ENCODE peak calls at places on chromosomes 6 and 20, in ten cellular contexts. E, C, Q, X, A, R, G, K, H and J are unnamed samples.

GRCh38 chr6:93792751-93793150 is 373.4 kb upstream of the EPHA7 start:
- DNase-seq in H (no peak), A (no peak), R (no peak), Q (no peak), E (no peak), K (no peak), X (no peak), G (no peak), C (no peak), J (no peak)

GRCh38 chr6:34510299-34510698 is 44.4 kb downstream of the PACSIN1 start:
- DNase-seq in H (no peak), E (no peak), R (no peak), A (no peak), X (no peak), Q (no peak), C (no peak), G (no peak), K (no peak), J (no peak)

GRCh38 chr6:155432293-155432692 is 23.3 kb downstream of the NOX3 start:
- DNase-seq in K (no peak), C (no peak), H (no peak), X (no peak), G (no peak), A (no peak), R (no peak), E (no peak), Q (no peak), J (no peak)

GRCh38 chr6:39225946-39226437 is 3.3 kb downstream of the KCNK5 start:
- DNase-seq in R (peak), X (no peak), Q (no peak), G (no peak), A (no peak), E (peak), H (no peak), K (no peak), C (no peak), J (peak)

GRCh38 chr6:13985663-13986325 is 61.0 kb downstream of the RNF182 start:
- DNase-seq in R (no peak), A (no peak), G (no peak), K (no peak), E (no peak), X (no peak), C (no peak), H (no peak), Q (no peak), J (peak)

GRCh38 chr6:23446394-23447001 is 679.5 kb upstream of the NRSN1 start:
- DNase-seq in A (no peak), E (no peak), X (peak), H (no peak), R (no peak), G (no peak), Q (peak), K (peak), C (no peak), J (peak)

GRCh38 chr6:165404703-165405102 is 95.3 kb upstream of the C6orf118 start:
- DNase-seq in R (no peak), H (no peak), A (no peak), K (no peak), C (no peak), E (no peak), Q (peak), X (no peak), G (no peak), J (no peak)

GRCh38 chr6:56689663-56690062 is 47.0 kb upstream of the DST start:
- DNase-seq in C (no peak), E (no peak), A (no peak), X (no peak), G (no peak), R (no peak), Q (no peak), K (no peak), H (no peak), J (no peak)

GRCh38 chr6:33431880-33432541 is 12.1 kb downstream of the SYNGAP1 start:
- DNase-seq in Q (no peak), C (no peak), X (peak), E (no peak), H (no peak), A (no peak), K (no peak), R (no peak), G (no peak), J (peak)

GRCh38 chr6:42879372-42880239 is at the start of gene RPL7L1:
- DNase-seq in K (peak), R (peak), C (peak), A (peak), G (peak), Q (peak), X (peak), H (peak), E (peak), J (peak)

GRCh38 chr6:42349753-42350573 is 101.8 kb downstream of the TRERF1 start:
- DNase-seq in H (no peak), E (no peak), X (no peak), Q (peak), C (no peak), G (no peak), A (no peak), K (no peak), R (no peak), J (no peak)

GRCh38 chr6:153090241-153090930 is 40.7 kb downstream of the RGS17 start:
- DNase-seq in G (no peak), A (no peak), E (no peak), X (no peak), H (no peak), C (no peak), K (no peak), R (no peak), Q (peak), J (no peak)

GRCh38 chr6:72425003-72425681 is 196.7 kb upstream of the KCNQ5 start:
- DNase-seq in G (no peak), K (no peak), X (no peak), H (no peak), E (no peak), R (no peak), C (no peak), Q (peak), A (no peak), J (no peak)

GRCh38 chr6:169371344-169372144 is 117.9 kb upstream of the THBS2 start:
- DNase-seq in R (no peak), X (peak), C (no peak), H (no peak), K (peak), Q (peak), G (no peak), A (no peak), E (no peak), J (no peak)

GRCh38 chr6:87742106-87742505 is 40.1 kb upstream of the AKIRIN2 start:
- DNase-seq in E (peak), G (peak), R (peak), H (no peak), A (peak), K (no peak), Q (no peak), X (no peak), C (no peak), J (no peak)

GRCh38 chr6:4573958-4574481 is 202.2 kb upstream of the CDYL start:
- DNase-seq in Q (peak), G (no peak), C (no peak), K (no peak), A (no peak), E (no peak), R (no peak), H (no peak), X (no peak), J (no peak)

GRCh38 chr6:15475261-15475660 is 187.6 kb downstream of the DTNBP1 start:
- DNase-seq in X (no peak), H (no peak), C (no peak), E (no peak), R (no peak), Q (no peak), A (no peak), K (no peak), G (no peak), J (no peak)

GRCh38 chr6:144768676-144769599 is 483.8 kb downstream of the UTRN start:
- DNase-seq in A (no peak), H (no peak), E (no peak), G (no peak), R (no peak), C (no peak), K (no peak), Q (peak), X (no peak), J (no peak)

GRCh38 chr6:24936641-24937317 is 1.0 kb upstream of the RIPOR2 start:
- DNase-seq in A (peak), Q (no peak), G (no peak), R (no peak), E (peak), X (no peak), H (no peak), C (no peak), K (no peak), J (no peak)

GRCh38 chr6:36387440-36388303 is at the start of gene ETV7:
- DNase-seq in E (peak), K (peak), G (no peak), H (no peak), Q (peak), X (peak), C (no peak), A (no peak), R (peak), J (no peak)

GRCh38 chr6:154284313-154284853 is 72.2 kb downstream of the IPCEF1 start:
- DNase-seq in R (no peak), H (no peak), A (no peak), K (no peak), G (no peak), Q (no peak), X (no peak), E (no peak), C (no peak), J (no peak)

GRCh38 chr6:71268710-71269437 is 19.7 kb upstream of the OGFRL1 start:
- DNase-seq in C (no peak), X (no peak), G (no peak), K (no peak), E (no peak), Q (no peak), A (no peak), R (no peak), H (no peak), J (no peak)

GRCh38 chr20:38534756-38535155 is 46.2 kb upstream of the ADIG start:
- DNase-seq in E (no peak), G (no peak), K (no peak), R (peak), C (no peak), Q (peak), H (no peak), X (no peak), A (no peak), J (no peak)

GRCh38 chr20:36175016-36175415 is 20.5 kb downstream of the EPB41L1 start:
- DNase-seq in A (no peak), R (no peak), E (no peak), H (no peak), C (no peak), Q (peak), G (no peak), X (no peak), K (no peak), J (no peak)

GRCh38 chr20:32336918-32337347 is 21.2 kb upstream of the ASXL1 start:
- DNase-seq in A (no peak), X (peak), Q (peak), H (no peak), C (no peak), G (no peak), E (no peak), R (no peak), K (no peak), J (peak)

GRCh38 chr20:59939879-59940128 is 301 bp downstream of the PPP1R3D start:
- DNase-seq in G (no peak), Q (no peak), E (no peak), K (peak), X (no peak), A (no peak), C (no peak), H (no peak), R (no peak), J (no peak)

GRCh38 chr20:16228722-16229121 is 344.5 kb downstream of the KIF16B start:
- DNase-seq in H (no peak), K (no peak), G (no peak), X (no peak), A (no peak), C (no peak), Q (no peak), E (no peak), R (no peak), J (no peak)

GRCh38 chr6:107622269-107622668 is 132.4 kb downstream of the SOBP start:
- DNase-seq in K (no peak), G (no peak), C (no peak), H (no peak), E (no peak), X (no peak), R (no peak), Q (no peak), A (no peak), J (no peak)

GRCh38 chr20:59835057-59835447 is 98.4 kb downstream of the SYCP2 start:
- DNase-seq in R (no peak), E (no peak), K (no peak), X (no peak), C (no peak), H (no peak), Q (no peak), G (no peak), A (no peak), J (no peak)

GRCh38 chr20:13430346-13431002 is 208.3 kb downstream of the TASP1 start:
- DNase-seq in R (peak), X (no peak), K (peak), Q (no peak), G (no peak), C (no peak), H (no peak), A (no peak), E (no peak), J (no peak)

GRCh38 chr6:15331143-15331542 is 85.3 kb downstream of the JARID2 start:
- DNase-seq in H (no peak), G (no peak), A (no peak), K (no peak), X (no peak), Q (no peak), R (no peak), E (no peak), C (no peak), J (no peak)

GRCh38 chr6:107585815-107586435 is 96.0 kb downstream of the SOBP start:
- DNase-seq in A (no peak), C (no peak), X (peak), E (no peak), Q (no peak), G (no peak), K (no peak), H (no peak), R (no peak), J (no peak)

GRCh38 chr20:35601021-35601973 is 14.3 kb upstream of the SPAG4 start:
- DNase-seq in Q (peak), E (peak), X (peak), C (no peak), A (peak), K (no peak), H (peak), R (peak), G (peak), J (peak)

GRCh38 chr6:71124340-71124739 is 164.3 kb upstream of the OGFRL1 start:
- DNase-seq in C (no peak), Q (no peak), G (no peak), R (no peak), E (no peak), A (no peak), K (no peak), H (no peak), X (no peak), J (no peak)

GRCh38 chr20:44911264-44911921 is 1.5 kb downstream of the PABPC1L start:
- DNase-seq in H (no peak), X (peak), Q (peak), G (no peak), C (no peak), E (peak), R (peak), A (no peak), K (peak), J (peak)

GRCh38 chr6:22821664-22822320 is 252.4 kb downstream of the HDGFL1 start:
- DNase-seq in Q (peak), H (no peak), C (no peak), R (no peak), E (no peak), A (no peak), K (no peak), X (no peak), G (no peak), J (no peak)